ENCODE peak calls at places on chromosomes 13 and 19, in nine cellular contexts. A is A549, E is osteoblast, P is lung, Q is ovary, G is breast epithelium, K is cardiac muscle cell, W is adrenal gland, S is SK-N-SH. X is an unnamed sample. For H3K4me1, the result is how much of the 10 kb centered on the place peaks cover.

GRCh38 chr19:21704320-21704719 is 63.1 kb downstream of the ZNF100 start:
- DNase-seq in A (no peak), E (no peak), P (no peak), Q (no peak), G (no peak), K (no peak), W (no peak), S (no peak), X (no peak)

GRCh38 chr19:57171551-57172081 is 4.3 kb upstream of the DUXA start:
- DNase-seq in A (no peak), E (peak), P (no peak), Q (peak), G (no peak), K (peak), W (peak), S (peak), X (peak)

GRCh38 chr19:14943601-14944000 is 2.3 kb downstream of the OR7C2 start:
- DNase-seq in A (no peak), E (peak), P (no peak), Q (no peak), G (no peak), K (no peak), W (no peak), S (no peak), X (no peak)

GRCh38 chr13:114049026-114049425 is 75.2 kb upstream of the C13orf46 start:
- DNase-seq in A (no peak), E (no peak), P (no peak), Q (no peak), G (no peak), K (no peak), W (no peak), S (no peak), X (no peak)

GRCh38 chr19:32824906-32825608 is 44.5 kb downstream of the SLC7A9 start:
- DNase-seq in A (no peak), E (peak), P (no peak), Q (no peak), G (no peak), K (no peak), W (no peak), S (no peak), X (no peak)

GRCh38 chr19:408441-409005 is 424 bp downstream of the C2CD4C start:
- DNase-seq in A (no peak), E (peak), P (no peak), Q (peak), G (peak), K (peak), W (no peak), S (peak), X (peak)

GRCh38 chr19:5772416-5772815 is 12.1 kb downstream of the PRR22 start:
- DNase-seq in A (no peak), E (peak), P (no peak), Q (no peak), G (no peak), K (no peak), W (no peak), S (no peak), X (no peak)

GRCh38 chr13:108828053-108828806 is 198.8 kb downstream of the MYO16 start:
- DNase-seq in A (no peak), E (no peak), P (no peak), Q (no peak), G (no peak), K (no peak), W (no peak), S (no peak), X (no peak)

GRCh38 chr13:30616927-30617314 is 799 bp upstream of the USPL1 start:
- DNase-seq in A (peak), E (no peak), P (peak), Q (no peak), G (peak), K (peak), W (peak), S (peak), X (peak)

GRCh38 chr13:26721251-26721939 is 39.2 kb downstream of the GPR12 start:
- DNase-seq in A (peak), E (peak), P (no peak), Q (no peak), G (no peak), K (no peak), W (no peak), S (no peak), X (no peak)

DNA sequence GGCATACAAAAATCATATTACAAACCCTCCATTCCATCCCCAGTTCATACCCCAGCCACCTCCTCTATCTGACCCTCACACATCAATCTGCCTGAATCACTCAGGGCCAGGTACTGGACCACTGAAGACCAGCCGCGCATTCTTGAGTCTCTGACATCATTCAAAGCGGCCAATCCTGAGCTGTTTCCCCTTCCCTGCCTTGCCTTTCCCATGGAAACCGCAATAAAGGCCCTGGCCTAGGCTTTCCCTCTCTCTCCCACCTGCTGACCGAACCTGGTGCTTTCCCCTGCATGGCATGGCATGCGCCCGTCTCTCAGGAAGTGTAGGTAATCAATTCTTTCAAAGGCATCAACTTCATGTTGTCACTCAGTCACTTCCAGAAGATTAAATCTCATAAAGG is 17.7 kb upstream of the HIF3A start:
- DNase-seq in A (no peak), E (no peak), P (no peak), Q (no peak), G (no peak), K (no peak), W (no peak), S (no peak), X (no peak)
- H3K27ac ChIP-seq in A (no peak), E (no peak), P (no peak), Q (no peak), G (no peak), K (no peak), W (no peak), S (no peak), X (no peak)

GRCh38 chr19:31314849-31315620 is 34.2 kb downstream of the TSHZ3 start:
- DNase-seq in A (peak), E (no peak), P (no peak), Q (no peak), G (no peak), K (no peak), W (no peak), S (peak), X (no peak)
- TF ChIP-seq CTCF in A (no peak), E (peak), P (no peak), Q (no peak), G (no peak), K (peak), W (no peak), S (peak), X (peak)

DNA sequence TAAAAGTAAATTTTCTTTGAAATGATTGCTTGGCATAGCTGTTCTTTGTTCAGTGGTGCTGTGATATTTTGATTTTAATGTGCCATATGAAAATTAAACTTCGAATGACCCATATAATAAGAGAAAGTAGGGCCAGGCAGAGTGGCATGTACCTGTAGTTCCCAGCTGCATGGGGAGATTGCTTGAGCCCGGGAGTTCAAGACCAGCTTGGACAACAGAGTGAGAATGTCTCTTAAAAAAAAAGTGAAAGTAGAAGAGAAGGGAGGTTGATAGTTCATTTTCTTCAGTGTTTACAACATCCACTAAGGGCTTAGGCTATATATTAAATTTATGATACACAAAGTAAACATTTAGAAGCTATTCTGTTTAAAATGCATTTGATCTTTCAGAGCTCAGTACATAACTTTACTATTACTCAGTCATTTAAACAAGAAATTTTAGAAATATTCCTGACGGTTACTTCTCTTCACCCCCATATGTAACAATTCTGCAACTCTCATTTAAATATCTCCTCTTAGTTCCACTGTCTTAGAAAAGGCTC is 17.2 kb upstream of the RFC3 start:
- DNase-seq in A (no peak), E (peak), P (no peak), Q (no peak), G (no peak), K (no peak), W (no peak), S (no peak), X (no peak)
- H3K4me1 ChIP-seq in A (under half), E (under half), P (under half), Q (under half), G (under half), K (under half), W (under half), S (under half), X (under half)

GRCh38 chr13:46860734-46861133 is 36.1 kb downstream of the HTR2A start:
- DNase-seq in A (no peak), E (no peak), P (no peak), Q (no peak), G (no peak), K (no peak), W (no peak), S (peak), X (no peak)

GRCh38 chr13:46858776-46859175 is 38.1 kb downstream of the HTR2A start:
- DNase-seq in A (no peak), E (no peak), P (no peak), Q (no peak), G (no peak), K (no peak), W (no peak), S (no peak), X (no peak)

GRCh38 chr13:46858163-46858562 is 38.7 kb downstream of the HTR2A start:
- DNase-seq in A (no peak), E (no peak), P (no peak), Q (no peak), G (no peak), K (no peak), W (no peak), S (no peak), X (no peak)

GRCh38 chr13:46864941-46865340 is 31.9 kb downstream of the HTR2A start:
- DNase-seq in A (no peak), E (no peak), P (no peak), Q (no peak), G (no peak), K (no peak), W (no peak), S (no peak), X (no peak)

DNA sequence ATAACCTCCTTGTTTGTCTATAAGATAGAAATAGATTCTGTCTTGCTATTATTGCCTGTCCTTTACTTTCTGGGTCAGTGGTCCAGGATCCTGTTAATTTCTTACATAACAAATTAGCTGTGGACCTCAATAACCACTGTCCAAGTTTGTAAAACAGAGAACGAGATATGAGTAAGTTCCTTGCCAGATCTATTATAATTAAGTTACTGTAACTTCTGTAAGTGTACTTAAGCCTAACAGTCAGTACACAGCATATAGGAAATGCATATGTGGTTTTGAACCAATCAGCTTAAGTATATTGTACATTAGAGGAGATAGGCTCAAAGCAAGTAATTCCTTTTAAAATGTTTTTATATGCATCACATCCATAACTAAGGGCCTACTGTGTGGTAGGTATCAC is 34.9 kb downstream of the HTR2A start:
- DNase-seq in A (no peak), E (no peak), P (no peak), Q (no peak), G (no peak), K (no peak), W (no peak), S (no peak), X (no peak)
- H3K27ac ChIP-seq in A (no peak), E (no peak), P (no peak), Q (no peak), G (no peak), K (no peak), W (no peak), S (no peak), X (no peak)

GRCh38 chr13:98129059-98129741 is 13.7 kb upstream of the FARP1 start:
- DNase-seq in A (no peak), E (no peak), P (no peak), Q (no peak), G (no peak), K (no peak), W (no peak), S (no peak), X (no peak)
- TF ChIP-seq CTCF in A (no peak), E (no peak), P (no peak), Q (no peak), G (no peak), K (no peak), W (no peak), S (peak), X (no peak)

X was measured in endodermal cell.